ENCODE peak calls at places on chromosome 17, in seven cellular contexts. M is ovary; Q is CD4-positive, alpha-beta memory T cell; Z is CD8-positive, alpha-beta T cell; Y is CD8-positive, alpha-beta memory T cell; H is fibroblast of lung; S is mesenchymal stem cell. K is an unnamed sample. For H3K4me1 and H3K36me3, the result is how much of the 10 kb centered on the place peaks cover.

GRCh38 chr17:61753696-61754095 is 109.6 kb downstream of the BRIP1 start:
- DNase-seq in M (no peak), Q (no peak), Z (no peak), Y (no peak), H (no peak), S (no peak), K (no peak)

GRCh38 chr17:17467720-17468119 is 9.1 kb upstream of the MED9 start:
- DNase-seq in M (no peak), Q (no peak), Z (no peak), Y (no peak), H (no peak), S (no peak), K (no peak)

GRCh38 chr17:27546624-27547300 is 84.2 kb upstream of the LGALS9 start:
- DNase-seq in M (no peak), Q (no peak), Z (no peak), Y (no peak), H (no peak), S (no peak), K (no peak)

GRCh38 chr17:63798572-63799113 is 24.7 kb downstream of the DDX42 start:
- DNase-seq in M (no peak), Q (no peak), Z (no peak), Y (no peak), H (no peak), S (no peak), K (no peak)

GRCh38 chr17:78176548-78177025 is 8.2 kb downstream of the SYNGR2 start:
- DNase-seq in M (peak), Q (peak), Z (peak), Y (peak), H (peak), S (peak), K (peak)

GRCh38 chr17:28344011-28344410 is 8.4 kb downstream of the TNFAIP1 start:
- DNase-seq in M (no peak), Q (no peak), Z (no peak), Y (no peak), H (no peak), S (no peak), K (no peak)

GRCh38 chr17:2405247-2405926 is 4.5 kb upstream of the MNT start:
- DNase-seq in M (no peak), Q (no peak), Z (no peak), Y (no peak), H (peak), S (peak), K (no peak)

GRCh38 chr17:32461853-32462617 is 17.7 kb downstream of the PSMD11 start:
- DNase-seq in M (peak), Q (peak), Z (peak), Y (peak), H (peak), S (peak), K (peak)

GRCh38 chr17:50768348-50768761 is 1.0 kb upstream of the ANKRD40CL start:
- DNase-seq in M (no peak), Q (no peak), Z (no peak), Y (no peak), H (no peak), S (no peak), K (no peak)

GRCh38 chr17:81039854-81040758 is 5.2 kb downstream of the BAIAP2 start:
- DNase-seq in M (no peak), Q (no peak), Z (no peak), Y (no peak), H (peak), S (peak), K (no peak)

GRCh38 chr17:79944821-79945391 is 90.8 kb downstream of the TBC1D16 start:
- DNase-seq in M (peak), Q (no peak), Z (no peak), Y (peak), H (no peak), S (no peak), K (peak)

GRCh38 chr17:8365143-8365542 is 11.4 kb downstream of the KRABD2 start:
- DNase-seq in M (no peak), Q (no peak), Z (no peak), Y (no peak), H (peak), S (no peak), K (no peak)

GRCh38 chr17:77840156-77840555 is 118.3 kb upstream of the TNRC6C start:
- DNase-seq in M (no peak), Q (no peak), Z (no peak), Y (no peak), H (no peak), S (no peak), K (no peak)

GRCh38 chr17:16135461-16135860 is 79.9 kb downstream of the NCOR1 start:
- DNase-seq in M (no peak), Q (no peak), Z (no peak), Y (no peak), H (peak), S (peak), K (no peak)

GRCh38 chr17:44628234-44629188 is 27.8 kb upstream of the MEIOC start:
- DNase-seq in M (peak), Q (no peak), Z (no peak), Y (no peak), H (peak), S (peak), K (peak)

GRCh38 chr17:31499771-31500554 is 108.5 kb downstream of the RAB11FIP4 start:
- DNase-seq in M (peak), Q (no peak), Z (no peak), Y (peak), H (peak), S (no peak), K (peak)

GRCh38 chr17:64145460-64145750 is 15.5 kb upstream of the ERN1 start:
- DNase-seq in M (no peak), Q (no peak), Z (no peak), Y (no peak), H (no peak), S (no peak), K (no peak)

GRCh38 chr17:37179893-37180292 is 195.9 kb upstream of the C17orf78 start:
- DNase-seq in M (no peak), Q (no peak), Z (no peak), Y (no peak), H (peak), S (peak), K (no peak)

GRCh38 chr17:19284005-19284959 is 47.1 kb downstream of the EPN2 start:
- DNase-seq in M (no peak), Q (peak), Z (no peak), Y (no peak), H (no peak), S (no peak), K (peak)

GRCh38 chr17:4598776-4599504 is 14.6 kb downstream of the SMTNL2 start:
- DNase-seq in M (peak), Q (no peak), Z (no peak), Y (no peak), H (peak), S (peak), K (peak)

GRCh38 chr17:78528541-78528940 is 48.7 kb downstream of the DNAH17 start:
- DNase-seq in M (no peak), Q (no peak), Z (no peak), Y (no peak), H (no peak), S (no peak), K (no peak)

GRCh38 chr17:44924107-44924544 is 8.8 kb upstream of the GFAP start:
- DNase-seq in M (no peak), Q (no peak), Z (no peak), Y (peak), H (no peak), S (no peak), K (no peak)

GRCh38 chr17:37848690-37849616 is 75.3 kb upstream of the TBC1D3K start:
- DNase-seq in M (no peak), Q (no peak), Z (no peak), Y (no peak), H (peak), S (peak), K (no peak)

GRCh38 chr17:49180998-49181635 is 29.3 kb downstream of the GNGT2 start:
- DNase-seq in M (no peak), Q (no peak), Z (no peak), Y (no peak), H (no peak), S (no peak), K (no peak)

GRCh38 chr17:40325156-40326013 is 16.4 kb downstream of the RARA start:
- DNase-seq in M (peak), Q (peak), Z (peak), Y (peak), H (no peak), S (no peak), K (no peak)

GRCh38 chr17:64378890-64379354 is 11.7 kb downstream of the PECAM1 start:
- DNase-seq in M (no peak), Q (no peak), Z (no peak), Y (no peak), H (peak), S (no peak), K (no peak)

GRCh38 chr17:55134486-55135157 is 130.1 kb upstream of the HLF start:
- DNase-seq in M (no peak), Q (no peak), Z (no peak), Y (no peak), H (peak), S (no peak), K (no peak)

GRCh38 chr17:51435641-51436091 is 175.3 kb downstream of the UTP18 start:
- DNase-seq in M (no peak), Q (peak), Z (peak), Y (no peak), H (no peak), S (no peak), K (peak)

GRCh38 chr17:77875051-77875780 is 83.3 kb upstream of the TNRC6C start:
- DNase-seq in M (no peak), Q (no peak), Z (no peak), Y (no peak), H (peak), S (peak), K (no peak)

GRCh38 chr17:12395733-12396354 is 269.8 kb upstream of the MYOCD start:
- DNase-seq in M (no peak), Q (no peak), Z (no peak), Y (no peak), H (no peak), S (peak), K (peak)

GRCh38 chr17:65553009-65553645 is 8.3 kb downstream of the AXIN2 start:
- DNase-seq in M (no peak), Q (no peak), Z (no peak), Y (no peak), H (no peak), S (peak), K (no peak)

GRCh38 chr17:48427598-48427997 is 2.4 kb downstream of the SKAP1 start:
- DNase-seq in M (no peak), Q (peak), Z (peak), Y (peak), H (no peak), S (peak), K (no peak)

GRCh38 chr17:63774982-63775290 is 966 bp downstream of the DDX42 start:
- DNase-seq in M (no peak), Q (peak), Z (no peak), Y (no peak), H (peak), S (peak), K (no peak)

GRCh38 chr17:8266648-8267479 is 17.8 kb downstream of the PFAS start:
- DNase-seq in M (no peak), Q (no peak), Z (no peak), Y (no peak), H (no peak), S (no peak), K (no peak)

GRCh38 chr17:55845385-55845784 is 94.5 kb downstream of the PCTP start:
- DNase-seq in M (peak), Q (no peak), Z (no peak), Y (no peak), H (peak), S (peak), K (peak)

GRCh38 chr17:70271672-70272071 is 102.3 kb downstream of the KCNJ2 start:
- DNase-seq in M (no peak), Q (no peak), Z (no peak), Y (no peak), H (no peak), S (no peak), K (no peak)

GRCh38 chr17:77363821-77364361 is 223.1 kb downstream of the SEC14L1 start:
- DNase-seq in M (peak), Q (no peak), Z (peak), Y (peak), H (peak), S (peak), K (no peak)

GRCh38 chr17:67164298-67164697 is 80.7 kb downstream of the HELZ start:
- DNase-seq in M (no peak), Q (no peak), Z (no peak), Y (no peak), H (peak), S (no peak), K (no peak)
- H3K27ac ChIP-seq in M (no peak), Q (no peak), Z (no peak), Y (no peak), H (no peak), S (no peak), K (no peak)

GRCh38 chr17:82238562-82239201 is 9.8 kb downstream of the SLC16A3 start:
- DNase-seq in M (peak), Q (peak), Z (peak), Y (peak), H (peak), S (no peak), K (peak)

GRCh38 chr17:82237083-82237745 is 8.4 kb downstream of the SLC16A3 start:
- DNase-seq in M (peak), Q (peak), Z (no peak), Y (peak), H (no peak), S (no peak), K (peak)

GRCh38 chr17:82236142-82236971 is 7.5 kb downstream of the SLC16A3 start:
- DNase-seq in M (peak), Q (peak), Z (peak), Y (peak), H (peak), S (peak), K (peak)

GRCh38 chr17:82239401-82239925 is 10.6 kb downstream of the SLC16A3 start:
- DNase-seq in M (no peak), Q (no peak), Z (no peak), Y (peak), H (no peak), S (no peak), K (peak)

GRCh38 chr17:82237746-82238561 is 9.1 kb downstream of the SLC16A3 start:
- DNase-seq in M (peak), Q (no peak), Z (no peak), Y (no peak), H (no peak), S (no peak), K (no peak)
- H3K4me1 ChIP-seq in M (half or more), Q (half or more), Z (under half), Y (under half), H (half or more), S (half or more), K (half or more)

GRCh38 chr17:38916771-38917170 is 8.6 kb upstream of the LASP1NB start:
- DNase-seq in M (no peak), Q (no peak), Z (no peak), Y (no peak), H (no peak), S (no peak), K (no peak)
- H3K36me3 ChIP-seq in M (under half), Q (half or more), Z (half or more), Y (half or more), H (half or more), S (half or more), K (under half)

DNA sequence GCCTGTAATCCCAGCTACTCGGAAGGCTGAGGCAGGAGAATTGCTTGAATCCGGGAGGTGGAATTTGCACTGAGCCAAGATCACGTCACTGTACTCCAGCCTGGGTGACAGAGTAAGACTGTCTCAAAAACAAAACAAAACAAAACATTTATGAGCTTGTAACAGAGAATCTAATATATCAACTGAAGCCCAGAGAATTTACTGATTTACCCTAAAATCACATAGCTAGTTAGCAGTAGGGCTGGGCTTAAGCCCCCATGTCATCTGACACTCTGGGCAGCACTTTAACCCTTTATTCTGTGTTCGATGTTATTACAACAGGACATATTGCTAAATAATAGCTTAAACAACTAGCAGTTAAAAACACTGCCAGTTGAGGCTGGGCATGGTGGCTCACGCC is 90.0 kb upstream of the CORO6 start:
- DNase-seq in M (no peak), Q (no peak), Z (no peak), Y (no peak), H (no peak), S (no peak), K (peak)
- H3K27ac ChIP-seq in M (no peak), Q (no peak), Z (no peak), Y (no peak), H (no peak), S (no peak), K (peak)

GRCh38 chr17:42000399-42001076 is 16.7 kb downstream of the DNAJC7 start:
- DNase-seq in M (no peak), Q (no peak), Z (no peak), Y (no peak), H (no peak), S (peak), K (no peak)

GRCh38 chr17:41998497-41998896 is 18.7 kb downstream of the DNAJC7 start:
- DNase-seq in M (no peak), Q (no peak), Z (no peak), Y (no peak), H (no peak), S (no peak), K (no peak)

GRCh38 chr17:42001729-42002128 is 15.5 kb downstream of the DNAJC7 start:
- DNase-seq in M (no peak), Q (no peak), Z (no peak), Y (no peak), H (no peak), S (no peak), K (no peak)

GRCh38 chr17:41992576-41992975 is 24.7 kb downstream of the DNAJC7 start:
- DNase-seq in M (no peak), Q (no peak), Z (no peak), Y (no peak), H (no peak), S (no peak), K (no peak)

DNA sequence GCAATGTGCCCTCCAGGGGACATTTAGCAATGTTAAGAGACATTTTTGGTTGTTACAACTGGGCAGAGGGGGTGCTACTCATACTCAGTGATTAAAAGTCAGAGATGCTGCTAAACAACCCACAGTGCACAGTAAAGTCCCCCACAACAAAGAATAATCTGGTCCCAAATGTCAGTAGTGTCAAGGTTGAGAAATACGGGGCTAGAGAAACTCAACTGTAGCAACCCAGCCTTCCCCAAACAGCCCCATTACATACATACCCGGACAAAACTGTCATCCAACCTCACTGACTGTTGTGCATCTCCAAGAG is 20.4 kb downstream of the DNAJC7 start:
- DNase-seq in M (no peak), Q (no peak), Z (no peak), Y (no peak), H (no peak), S (no peak), K (no peak)
- H3K4me1 ChIP-seq in M (under half), Q (under half), Z (under half), Y (under half), H (under half), S (under half), K (under half)

DNA sequence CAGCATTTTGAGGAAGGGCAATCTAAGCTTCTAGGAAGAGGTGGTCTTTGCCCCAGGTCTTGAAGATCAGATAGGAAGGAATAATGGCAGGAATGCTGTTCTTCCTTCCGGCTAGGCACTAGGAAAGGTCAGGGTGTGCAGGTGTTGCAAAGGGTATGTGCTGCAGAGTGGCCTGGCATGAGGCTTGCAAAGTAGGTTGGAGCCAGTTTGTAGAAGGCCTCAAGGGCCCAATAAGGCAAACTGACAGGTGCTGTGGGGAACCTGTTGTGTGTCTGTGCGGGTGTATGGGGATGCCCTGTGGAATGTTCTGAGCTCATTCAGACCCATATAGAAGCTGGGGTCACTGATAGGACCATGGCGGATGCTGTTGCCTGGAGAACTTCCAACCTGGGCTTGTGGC is 12.7 kb downstream of the MSI2 start:
- DNase-seq in M (no peak), Q (no peak), Z (no peak), Y (no peak), H (no peak), S (no peak), K (no peak)
- H3K36me3 ChIP-seq in M (under half), Q (under half), Z (under half), Y (under half), H (under half), S (under half), K (under half)

GRCh38 chr17:10380631-10381408 is 8.0 kb upstream of the MYH13 start:
- DNase-seq in M (no peak), Q (no peak), Z (no peak), Y (no peak), H (peak), S (peak), K (no peak)
- H3K27ac ChIP-seq in M (no peak), Q (no peak), Z (no peak), Y (no peak), H (no peak), S (peak), K (no peak)

DNA sequence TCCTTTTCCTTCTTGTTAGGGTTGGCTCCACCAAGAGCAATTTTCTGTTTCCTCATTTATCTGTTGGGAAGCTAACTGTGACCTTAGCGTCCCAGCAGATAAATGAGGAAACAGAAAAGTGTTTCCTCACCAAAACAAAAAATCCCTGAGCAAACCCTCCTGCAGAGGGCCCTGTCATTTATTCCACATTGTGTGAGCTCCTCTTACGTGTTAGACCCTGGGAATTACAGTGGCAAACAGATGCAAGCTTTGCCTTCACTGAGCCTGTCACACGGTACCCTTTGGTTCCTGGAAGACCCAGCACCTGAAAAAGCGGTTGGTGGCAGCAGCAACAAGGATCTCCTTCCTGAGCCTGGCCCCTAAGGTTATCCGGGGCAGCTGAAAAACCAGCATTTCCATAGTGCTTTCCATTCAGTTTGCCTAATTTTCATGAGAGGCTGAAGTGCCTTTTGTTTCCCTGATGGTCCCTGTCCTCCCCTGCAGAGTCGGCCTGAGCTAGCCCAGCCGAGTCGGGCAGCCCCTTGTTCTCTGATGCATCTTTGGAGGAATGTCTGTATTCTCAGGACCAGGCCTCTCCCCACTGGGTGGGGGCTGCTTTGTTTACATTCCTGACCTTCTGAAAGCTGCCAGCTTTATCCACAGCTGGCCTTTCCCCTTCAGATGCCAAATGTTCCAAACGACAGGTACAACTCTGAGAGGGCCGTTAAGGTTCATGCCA is 34.7 kb downstream of the YPEL2 start:
- DNase-seq in M (no peak), Q (no peak), Z (no peak), Y (no peak), H (no peak), S (peak), K (peak)
- H3K4me1 ChIP-seq in M (under half), Q (half or more), Z (half or more), Y (half or more), H (under half), S (half or more), K (half or more)

K was measured in thyroid gland.